ENCODE peak calls at places on chromosome 5, in eight cellular contexts. One of them, this sample, is unnamed.

GRCh38 chr5:88269222-88269771 is 652 bp upstream of the TMEM161B start:
- DNase-seq in T47D: peak; percentile 5
- DNase-seq in substantia nigra: no peak
- DNase-seq in upper lobe of right lung: no peak
- DNase-seq in T-helper 9 cell: peak; percentile 2
- DNase-seq in GM10248: no peak
- DNase-seq in effector memory CD4-positive, alpha-beta T cell: peak; percentile 2
- DNase-seq in HCT116: no peak
- DNase-seq in this sample: no peak

GRCh38 chr5:5246736-5247135 is 106.6 kb downstream of the ADAMTS16 start:
- DNase-seq in T47D: no peak
- DNase-seq in substantia nigra: no peak
- DNase-seq in upper lobe of right lung: no peak
- DNase-seq in T-helper 9 cell: no peak
- DNase-seq in GM10248: no peak
- DNase-seq in effector memory CD4-positive, alpha-beta T cell: no peak
- DNase-seq in HCT116: no peak
- DNase-seq in this sample: no peak

GRCh38 chr5:36696059-36696673 is 89.8 kb downstream of the SLC1A3 start:
- DNase-seq in T47D: peak; percentile 54
- DNase-seq in substantia nigra: peak; percentile 40
- DNase-seq in upper lobe of right lung: peak; percentile 62
- DNase-seq in T-helper 9 cell: no peak
- DNase-seq in GM10248: peak; percentile 57
- DNase-seq in effector memory CD4-positive, alpha-beta T cell: no peak
- DNase-seq in HCT116: peak; percentile 69
- DNase-seq in this sample: peak; percentile 29

GRCh38 chr5:179130101-179130681 is 70.0 kb downstream of the ZNF354C start:
- DNase-seq in T47D: no peak
- DNase-seq in substantia nigra: no peak
- DNase-seq in upper lobe of right lung: peak; percentile 51
- DNase-seq in T-helper 9 cell: no peak
- DNase-seq in GM10248: no peak
- DNase-seq in effector memory CD4-positive, alpha-beta T cell: no peak
- DNase-seq in HCT116: no peak
- DNase-seq in this sample: no peak

GRCh38 chr5:120767171-120767820 is 303.2 kb downstream of the PRR16 start:
- DNase-seq in T47D: no peak
- DNase-seq in substantia nigra: no peak
- DNase-seq in upper lobe of right lung: no peak
- DNase-seq in T-helper 9 cell: no peak
- DNase-seq in GM10248: no peak
- DNase-seq in effector memory CD4-positive, alpha-beta T cell: no peak
- DNase-seq in HCT116: no peak
- DNase-seq in this sample: no peak

GRCh38 chr5:93800988-93801811 is 59.8 kb upstream of the POU5F2 start:
- DNase-seq in T47D: no peak
- DNase-seq in substantia nigra: peak; percentile 3
- DNase-seq in upper lobe of right lung: no peak
- DNase-seq in T-helper 9 cell: no peak
- DNase-seq in GM10248: peak; percentile 17
- DNase-seq in effector memory CD4-positive, alpha-beta T cell: no peak
- DNase-seq in HCT116: peak; percentile 66
- DNase-seq in this sample: peak; percentile 16

GRCh38 chr5:16593630-16594029 is 23.2 kb downstream of the RETREG1 start:
- DNase-seq in T47D: no peak
- DNase-seq in substantia nigra: no peak
- DNase-seq in upper lobe of right lung: no peak
- DNase-seq in T-helper 9 cell: no peak
- DNase-seq in GM10248: no peak
- DNase-seq in effector memory CD4-positive, alpha-beta T cell: no peak
- DNase-seq in HCT116: no peak
- DNase-seq in this sample: no peak

GRCh38 chr5:53130206-53130605 is 20.6 kb upstream of the MOCS2 start:
- DNase-seq in T47D: no peak
- DNase-seq in substantia nigra: no peak
- DNase-seq in upper lobe of right lung: no peak
- DNase-seq in T-helper 9 cell: no peak
- DNase-seq in GM10248: no peak
- DNase-seq in effector memory CD4-positive, alpha-beta T cell: no peak
- DNase-seq in HCT116: no peak
- DNase-seq in this sample: no peak

GRCh38 chr5:31553863-31554262 is 21.8 kb downstream of the C5orf22 start:
- DNase-seq in T47D: no peak
- DNase-seq in substantia nigra: no peak
- DNase-seq in upper lobe of right lung: no peak
- DNase-seq in T-helper 9 cell: no peak
- DNase-seq in GM10248: no peak
- DNase-seq in effector memory CD4-positive, alpha-beta T cell: no peak
- DNase-seq in HCT116: no peak
- DNase-seq in this sample: no peak

GRCh38 chr5:80959768-80960442 is at the start of gene RASGRF2:
- DNase-seq in T47D: no peak
- DNase-seq in substantia nigra: peak; percentile 21
- DNase-seq in upper lobe of right lung: no peak
- DNase-seq in T-helper 9 cell: peak; percentile 30
- DNase-seq in GM10248: no peak
- DNase-seq in effector memory CD4-positive, alpha-beta T cell: peak; percentile 35
- DNase-seq in HCT116: no peak
- DNase-seq in this sample: peak; percentile 31

GRCh38 chr5:88190106-88190834 is 78.4 kb downstream of the TMEM161B start:
- DNase-seq in T47D: no peak
- DNase-seq in substantia nigra: peak; percentile 15
- DNase-seq in upper lobe of right lung: no peak
- DNase-seq in T-helper 9 cell: no peak
- DNase-seq in GM10248: no peak
- DNase-seq in effector memory CD4-positive, alpha-beta T cell: no peak
- DNase-seq in HCT116: no peak
- DNase-seq in this sample: no peak

GRCh38 chr5:34660444-34660843 is 4.3 kb downstream of the RAI14 start:
- DNase-seq in T47D: no peak
- DNase-seq in substantia nigra: no peak
- DNase-seq in upper lobe of right lung: no peak
- DNase-seq in T-helper 9 cell: no peak
- DNase-seq in GM10248: no peak
- DNase-seq in effector memory CD4-positive, alpha-beta T cell: no peak
- DNase-seq in HCT116: no peak
- DNase-seq in this sample: no peak

GRCh38 chr5:51465165-51465564 is 81.9 kb downstream of the ISL1 start:
- DNase-seq in T47D: no peak
- DNase-seq in substantia nigra: no peak
- DNase-seq in upper lobe of right lung: no peak
- DNase-seq in T-helper 9 cell: no peak
- DNase-seq in GM10248: no peak
- DNase-seq in effector memory CD4-positive, alpha-beta T cell: no peak
- DNase-seq in HCT116: no peak
- DNase-seq in this sample: no peak

GRCh38 chr5:105506692-105507277 is 1944.2 kb upstream of the NUDT12 start:
- DNase-seq in T47D: peak; percentile 45
- DNase-seq in substantia nigra: no peak
- DNase-seq in upper lobe of right lung: no peak
- DNase-seq in T-helper 9 cell: no peak
- DNase-seq in GM10248: no peak
- DNase-seq in effector memory CD4-positive, alpha-beta T cell: no peak
- DNase-seq in HCT116: peak; percentile 16
- DNase-seq in this sample: no peak

GRCh38 chr5:86909896-86910295 is 292.2 kb downstream of the COX7C start:
- DNase-seq in T47D: no peak
- DNase-seq in substantia nigra: no peak
- DNase-seq in upper lobe of right lung: no peak
- DNase-seq in T-helper 9 cell: no peak
- DNase-seq in GM10248: no peak
- DNase-seq in effector memory CD4-positive, alpha-beta T cell: no peak
- DNase-seq in HCT116: no peak
- DNase-seq in this sample: peak; percentile 8

GRCh38 chr5:81994679-81995078 is 22.9 kb downstream of the ATG10 start:
- DNase-seq in T47D: no peak
- DNase-seq in substantia nigra: no peak
- DNase-seq in upper lobe of right lung: no peak
- DNase-seq in T-helper 9 cell: no peak
- DNase-seq in GM10248: no peak
- DNase-seq in effector memory CD4-positive, alpha-beta T cell: no peak
- DNase-seq in HCT116: no peak
- DNase-seq in this sample: no peak

GRCh38 chr5:157383151-157383810 is 76.7 kb upstream of the NIPAL4 start:
- DNase-seq in T47D: no peak
- DNase-seq in substantia nigra: no peak
- DNase-seq in upper lobe of right lung: no peak
- DNase-seq in T-helper 9 cell: no peak
- DNase-seq in GM10248: no peak
- DNase-seq in effector memory CD4-positive, alpha-beta T cell: no peak
- DNase-seq in HCT116: no peak
- DNase-seq in this sample: no peak

GRCh38 chr5:149938791-149939358 is 5.7 kb downstream of the PDE6A start:
- DNase-seq in T47D: no peak
- DNase-seq in substantia nigra: no peak
- DNase-seq in upper lobe of right lung: no peak
- DNase-seq in T-helper 9 cell: no peak
- DNase-seq in GM10248: no peak
- DNase-seq in effector memory CD4-positive, alpha-beta T cell: no peak
- DNase-seq in HCT116: no peak
- DNase-seq in this sample: no peak

GRCh38 chr5:108472237-108472636 is 90.3 kb upstream of the FBXL17 start:
- DNase-seq in T47D: no peak
- DNase-seq in substantia nigra: no peak
- DNase-seq in upper lobe of right lung: no peak
- DNase-seq in T-helper 9 cell: no peak
- DNase-seq in GM10248: no peak
- DNase-seq in effector memory CD4-positive, alpha-beta T cell: no peak
- DNase-seq in HCT116: no peak
- DNase-seq in this sample: no peak

GRCh38 chr5:157761690-157762611 is 18.4 kb downstream of the LSM11 start:
- DNase-seq in T47D: peak; percentile 73
- DNase-seq in substantia nigra: peak; percentile 11
- DNase-seq in upper lobe of right lung: no peak
- DNase-seq in T-helper 9 cell: no peak
- DNase-seq in GM10248: peak; percentile 66
- DNase-seq in effector memory CD4-positive, alpha-beta T cell: no peak
- DNase-seq in HCT116: peak; percentile 35
- DNase-seq in this sample: peak; percentile 35

GRCh38 chr5:153562189-153562588 is 71.7 kb downstream of the GRIA1 start:
- DNase-seq in T47D: no peak
- DNase-seq in substantia nigra: no peak
- DNase-seq in upper lobe of right lung: no peak
- DNase-seq in T-helper 9 cell: no peak
- DNase-seq in GM10248: no peak
- DNase-seq in effector memory CD4-positive, alpha-beta T cell: no peak
- DNase-seq in HCT116: no peak
- DNase-seq in this sample: no peak

GRCh38 chr5:73821003-73821402 is 195.0 kb downstream of the ARHGEF28 start:
- DNase-seq in T47D: no peak
- DNase-seq in substantia nigra: no peak
- DNase-seq in upper lobe of right lung: no peak
- DNase-seq in T-helper 9 cell: no peak
- DNase-seq in GM10248: no peak
- DNase-seq in effector memory CD4-positive, alpha-beta T cell: no peak
- DNase-seq in HCT116: no peak
- DNase-seq in this sample: no peak

GRCh38 chr5:43019615-43020293 is 20.4 kb downstream of the ANXA2R start:
- DNase-seq in T47D: no peak
- DNase-seq in substantia nigra: no peak
- DNase-seq in upper lobe of right lung: peak; percentile 77
- DNase-seq in T-helper 9 cell: peak; percentile 69
- DNase-seq in GM10248: peak; percentile 67
- DNase-seq in effector memory CD4-positive, alpha-beta T cell: peak; percentile 81
- DNase-seq in HCT116: peak; percentile 87
- DNase-seq in this sample: peak; percentile 40

GRCh38 chr5:165029471-165029870 is 1524.1 kb downstream of the MAT2B start:
- DNase-seq in T47D: no peak
- DNase-seq in substantia nigra: no peak
- DNase-seq in upper lobe of right lung: no peak
- DNase-seq in T-helper 9 cell: no peak
- DNase-seq in GM10248: no peak
- DNase-seq in effector memory CD4-positive, alpha-beta T cell: no peak
- DNase-seq in HCT116: no peak
- DNase-seq in this sample: no peak

GRCh38 chr5:149060325-149060724 is 2.5 kb downstream of the SH3TC2 start:
- DNase-seq in T47D: no peak
- DNase-seq in substantia nigra: no peak
- DNase-seq in upper lobe of right lung: no peak
- DNase-seq in T-helper 9 cell: no peak
- DNase-seq in GM10248: no peak
- DNase-seq in effector memory CD4-positive, alpha-beta T cell: no peak
- DNase-seq in HCT116: no peak
- DNase-seq in this sample: peak; percentile 70

GRCh38 chr5:142176255-142176654 is 67.7 kb downstream of the NDFIP1 start:
- DNase-seq in T47D: no peak
- DNase-seq in substantia nigra: no peak
- DNase-seq in upper lobe of right lung: no peak
- DNase-seq in T-helper 9 cell: no peak
- DNase-seq in GM10248: no peak
- DNase-seq in effector memory CD4-positive, alpha-beta T cell: no peak
- DNase-seq in HCT116: no peak
- DNase-seq in this sample: no peak

GRCh38 chr5:101662263-101662662 is 633.8 kb downstream of the SLCO4C1 start:
- DNase-seq in T47D: no peak
- DNase-seq in substantia nigra: no peak
- DNase-seq in upper lobe of right lung: no peak
- DNase-seq in T-helper 9 cell: no peak
- DNase-seq in GM10248: no peak
- DNase-seq in effector memory CD4-positive, alpha-beta T cell: no peak
- DNase-seq in HCT116: no peak
- DNase-seq in this sample: no peak

GRCh38 chr5:132389453-132390286 is 20.2 kb downstream of the SLC22A5 start:
- DNase-seq in T47D: no peak
- DNase-seq in substantia nigra: no peak
- DNase-seq in upper lobe of right lung: no peak
- DNase-seq in T-helper 9 cell: no peak
- DNase-seq in GM10248: no peak
- DNase-seq in effector memory CD4-positive, alpha-beta T cell: no peak
- DNase-seq in HCT116: peak; percentile 99
- DNase-seq in this sample: no peak

GRCh38 chr5:109945097-109945678 is 255.5 kb downstream of the MAN2A1 start:
- DNase-seq in T47D: no peak
- DNase-seq in substantia nigra: no peak
- DNase-seq in upper lobe of right lung: no peak
- DNase-seq in T-helper 9 cell: no peak
- DNase-seq in GM10248: no peak
- DNase-seq in effector memory CD4-positive, alpha-beta T cell: no peak
- DNase-seq in HCT116: no peak
- DNase-seq in this sample: no peak

GRCh38 chr5:156474251-156474650 is 147.3 kb downstream of the SGCD start:
- DNase-seq in T47D: no peak
- DNase-seq in substantia nigra: peak; percentile 49
- DNase-seq in upper lobe of right lung: no peak
- DNase-seq in T-helper 9 cell: no peak
- DNase-seq in GM10248: no peak
- DNase-seq in effector memory CD4-positive, alpha-beta T cell: no peak
- DNase-seq in HCT116: no peak
- DNase-seq in this sample: peak; percentile 65

GRCh38 chr5:124633209-124633608 is 113.2 kb downstream of the ZNF608 start:
- DNase-seq in T47D: no peak
- DNase-seq in substantia nigra: no peak
- DNase-seq in upper lobe of right lung: no peak
- DNase-seq in T-helper 9 cell: no peak
- DNase-seq in GM10248: no peak
- DNase-seq in effector memory CD4-positive, alpha-beta T cell: no peak
- DNase-seq in HCT116: no peak
- DNase-seq in this sample: no peak

GRCh38 chr5:61344187-61344944 is 12.3 kb downstream of the ZSWIM6 start:
- DNase-seq in T47D: no peak
- DNase-seq in substantia nigra: no peak
- DNase-seq in upper lobe of right lung: no peak
- DNase-seq in T-helper 9 cell: no peak
- DNase-seq in GM10248: no peak
- DNase-seq in effector memory CD4-positive, alpha-beta T cell: no peak
- DNase-seq in HCT116: no peak
- DNase-seq in this sample: peak; percentile 68

GRCh38 chr5:87069974-87070608 is 197.6 kb upstream of the RASA1 start:
- DNase-seq in T47D: peak; percentile 11
- DNase-seq in substantia nigra: peak; percentile 36
- DNase-seq in upper lobe of right lung: no peak
- DNase-seq in T-helper 9 cell: no peak
- DNase-seq in GM10248: peak; percentile 32
- DNase-seq in effector memory CD4-positive, alpha-beta T cell: no peak
- DNase-seq in HCT116: peak; percentile 21
- DNase-seq in this sample: no peak

GRCh38 chr5:125180222-125180621 is 433.8 kb upstream of the ZNF608 start:
- DNase-seq in T47D: no peak
- DNase-seq in substantia nigra: no peak
- DNase-seq in upper lobe of right lung: no peak
- DNase-seq in T-helper 9 cell: no peak
- DNase-seq in GM10248: no peak
- DNase-seq in effector memory CD4-positive, alpha-beta T cell: no peak
- DNase-seq in HCT116: no peak
- DNase-seq in this sample: no peak